ENCODE peak calls at places on chromosomes 5 and 9, in seven cellular contexts. W is IMR-90, L is mesendoderm, E is neuronal stem cell, X is H9, R is mesenchymal stem cell, Z is H1. M is an unnamed sample.
A peak's percentile ranks its signal among the peaks of the same experiment; 100 is the strongest.

GRCh38 chr5:172640822-172641358 is at the start of gene NEURL1B:
- DNase-seq in X (peak; percentile 77), E (peak; percentile 83), Z (peak; percentile 87), R (peak; percentile 69), W (peak; percentile 43), L (peak; percentile 78), M (peak; percentile 46)

GRCh38 chr9:121242219-121242954 is 25.6 kb upstream of the GSN start:
- DNase-seq in Z (no peak), R (peak; percentile 50), X (no peak), W (peak; percentile 73), L (no peak), E (no peak), M (peak; percentile 56)

GRCh38 chr9:69951411-69951810 is 92.2 kb upstream of the MAMDC2 start:
- DNase-seq in X (no peak), Z (no peak), R (peak; percentile 30), E (no peak), L (no peak), W (peak; percentile 75), M (no peak)

GRCh38 chr5:102807878-102808502 is 52.9 kb downstream of the PAM start:
- DNase-seq in X (peak; percentile 45), W (peak; percentile 79), L (peak; percentile 97), Z (no peak), R (peak; percentile 91), E (peak; percentile 15), M (no peak)

GRCh38 chr5:10904862-10905432 is 143.9 kb upstream of the DAP start:
- DNase-seq in L (peak; percentile 55), X (peak; percentile 48), E (no peak), Z (no peak), W (no peak), R (no peak), M (no peak)

GRCh38 chr5:143635888-143636287 is 176.1 kb upstream of the HMHB1 start:
- DNase-seq in W (no peak), Z (no peak), R (no peak), X (no peak), E (no peak), L (no peak), M (no peak)

GRCh38 chr5:140112685-140113179 is 1.2 kb upstream of the PURA start:
- DNase-seq in X (no peak), L (peak; percentile 63), R (peak; percentile 16), W (peak; percentile 34), E (no peak), Z (no peak), M (no peak)

GRCh38 chr5:159469496-159470370 is 139.4 kb upstream of the IL12B start:
- DNase-seq in X (no peak), L (no peak), E (no peak), Z (no peak), W (no peak), R (no peak), M (no peak)

GRCh38 chr9:131733601-131734061 is 6.2 kb downstream of the RAPGEF1 start:
- DNase-seq in Z (no peak), W (peak; percentile 96), L (peak; percentile 89), E (no peak), R (peak; percentile 97), X (peak; percentile 48), M (peak; percentile 97)

GRCh38 chr5:140833993-140834392 is at the start of gene PCDHA7:
- DNase-seq in E (no peak), R (no peak), L (no peak), X (no peak), Z (no peak), W (peak; percentile 2), M (no peak)

GRCh38 chr5:55896663-55897062 is 45.5 kb downstream of the IL31RA start:
- DNase-seq in Z (no peak), R (no peak), W (no peak), E (no peak), X (no peak), L (no peak), M (no peak)

GRCh38 chr5:55300890-55301289 is 6.6 kb downstream of the DHX29 start:
- DNase-seq in X (no peak), L (no peak), W (no peak), E (no peak), Z (no peak), R (no peak), M (no peak)

GRCh38 chr5:26894719-26895263 is 143.6 kb downstream of the CDH9 start:
- DNase-seq in L (no peak), W (no peak), E (no peak), R (peak; percentile 3), Z (no peak), X (no peak), M (peak; percentile 16)

DNA sequence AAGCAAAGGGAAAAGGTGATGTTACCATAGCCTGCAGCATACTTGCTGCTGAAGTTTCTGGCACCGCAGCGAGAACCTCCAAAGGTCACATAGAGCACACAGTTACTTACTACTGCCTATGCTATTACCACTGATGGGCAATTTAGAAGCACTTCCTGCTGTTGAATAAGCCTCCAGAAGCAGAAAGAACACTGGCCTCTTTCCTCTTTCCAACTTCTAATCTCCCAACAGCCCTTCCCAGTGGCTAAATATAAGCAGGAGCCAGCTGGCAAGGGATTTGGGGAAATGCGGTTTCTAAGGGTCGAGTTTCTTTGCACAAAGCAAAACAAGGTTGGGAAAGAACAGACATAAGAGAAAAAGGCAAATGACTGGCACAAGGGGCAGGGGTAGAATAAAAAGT is 669.2 kb upstream of the ACO1 start:
- DNase-seq in E (no peak), R (no peak), W (no peak), X (no peak), L (no peak), Z (no peak), M (no peak)
- H2BK5ac ChIP-seq in E (no peak overlapping the region), R (no peak overlapping the region), W (no peak overlapping the region), X (no peak overlapping the region), L (no peak overlapping the region), Z (no peak overlapping the region), M (no peak overlapping the region)

DNA sequence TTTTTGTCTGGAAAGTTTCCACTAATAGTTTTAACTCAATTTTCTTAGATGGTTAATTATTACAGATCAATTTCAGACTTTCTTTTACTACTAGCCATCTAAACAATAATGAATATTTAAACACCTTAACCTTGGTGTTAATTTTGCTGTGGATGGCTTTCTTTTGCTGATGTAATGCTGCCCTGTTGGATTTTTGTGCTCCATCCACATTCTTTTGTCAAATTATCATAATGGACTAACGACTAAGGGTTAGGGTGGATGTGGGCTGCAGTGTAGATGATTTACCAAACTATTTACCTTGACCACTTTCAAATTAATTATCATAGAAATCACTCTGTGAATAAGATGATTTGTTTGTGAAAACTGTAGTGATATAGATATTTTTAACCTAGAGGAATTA is 15.6 kb upstream of the TMEM38B start:
- DNase-seq in E (no peak), R (no peak), L (no peak), X (no peak), W (no peak), Z (no peak), M (peak; percentile 51)
- H2BK5ac ChIP-seq in E (no peak overlapping the region), R (no peak overlapping the region), L (no peak overlapping the region), X (no peak overlapping the region), W (no peak overlapping the region), Z (no peak overlapping the region), M (no peak overlapping the region)

GRCh38 chr9:137873408-137873807 is 4.2 kb upstream of the CACNA1B start:
- DNase-seq in E (no peak), Z (no peak), L (no peak), R (no peak), W (no peak), X (no peak), M (no peak)

GRCh38 chr9:137873858-137874363 is 3.7 kb upstream of the CACNA1B start:
- DNase-seq in L (no peak), Z (no peak), X (no peak), R (no peak), W (no peak), E (no peak), M (no peak)

GRCh38 chr9:137872296-137872695 is 5.3 kb upstream of the CACNA1B start:
- DNase-seq in L (no peak), E (no peak), R (no peak), X (no peak), Z (no peak), W (no peak), M (no peak)

GRCh38 chr9:137866226-137867141 is 11.1 kb upstream of the CACNA1B start:
- DNase-seq in W (no peak), E (no peak), X (no peak), Z (no peak), L (peak; percentile 61), R (no peak), M (no peak)

DNA sequence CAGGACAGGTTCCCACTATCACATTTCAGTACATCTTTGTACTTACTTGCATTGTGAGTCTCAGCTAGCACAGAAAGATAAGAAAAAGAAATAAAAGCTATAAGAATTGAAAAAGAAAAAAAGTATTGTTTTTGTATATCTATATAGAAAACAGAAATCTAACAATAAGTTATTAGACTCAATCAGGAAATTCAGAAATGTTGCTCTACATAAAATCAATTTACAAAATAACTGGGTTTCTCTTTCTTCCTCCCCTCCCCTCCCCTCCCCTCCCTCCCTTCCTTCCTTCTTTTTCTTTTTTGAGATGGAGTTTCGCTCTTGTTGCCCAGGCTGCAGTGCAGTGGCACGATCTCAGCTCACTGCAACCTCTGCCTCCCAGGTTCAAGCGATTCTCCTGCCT is 7.2 kb upstream of the CACNA1B start:
- DNase-seq in L (no peak), E (no peak), R (no peak), W (no peak), X (no peak), Z (no peak), M (no peak)
- H2BK5ac ChIP-seq in L (no peak overlapping the region), E (no peak overlapping the region), R (no peak overlapping the region), W (no peak overlapping the region), X (no peak overlapping the region), Z (no peak overlapping the region), M (no peak overlapping the region)

GRCh38 chr5:145568581-145568980 is 266.6 kb downstream of the PRELID2 start:
- DNase-seq in W (peak; percentile 66), E (no peak), L (no peak), R (no peak), X (no peak), Z (no peak), M (no peak)

GRCh38 chr5:145557345-145557744 is 277.8 kb downstream of the PRELID2 start:
- DNase-seq in E (no peak), X (no peak), Z (no peak), R (no peak), L (no peak), W (no peak), M (no peak)

GRCh38 chr5:145562931-145563330 is 272.2 kb downstream of the PRELID2 start:
- DNase-seq in L (peak; percentile 33), Z (no peak), W (no peak), R (no peak), E (no peak), X (no peak), M (no peak)
- H2BK5ac ChIP-seq in L (no peak overlapping the region), Z (no peak overlapping the region), W (no peak overlapping the region), R (no peak overlapping the region), E (no peak overlapping the region), X (no peak overlapping the region), M (no peak overlapping the region)

GRCh38 chr5:76503929-76504328 is 100.8 kb downstream of the IQGAP2 start:
- DNase-seq in X (no peak), L (no peak), W (no peak), Z (no peak), E (no peak), R (no peak), M (no peak)
- H2BK5ac ChIP-seq in X (no peak overlapping the region), L (no peak overlapping the region), W (no peak overlapping the region), Z (no peak overlapping the region), E (no peak overlapping the region), R (no peak overlapping the region), M (no peak overlapping the region)

GRCh38 chr5:33011803-33012202 is 300.7 kb downstream of the NPR3 start:
- DNase-seq in Z (no peak), R (no peak), W (no peak), E (no peak), L (no peak), X (no peak), M (no peak)
- H2BK5ac ChIP-seq in Z (no peak overlapping the region), R (no peak overlapping the region), W (no peak overlapping the region), E (no peak overlapping the region), L (no peak overlapping the region), X (no peak overlapping the region), M (no peak overlapping the region)